ENCODE peak calls at places on chromosomes 11 and 22, in ten cellular contexts. J, A, O, U, D, H, V, C, I and W are unnamed samples.

GRCh38 chr11:57315491-57315890 is 9.3 kb downstream of the TNKS1BP1 start:
- DNase-seq in U (peak; percentile 65), C (peak; percentile 39), D (no peak), A (peak; percentile 7), I (no peak), O (no peak), H (no peak), V (no peak), J (no peak), W (peak; percentile 46)

GRCh38 chr11:34343153-34343552 is 14.7 kb downstream of the ABTB2 start:
- DNase-seq in V (no peak), D (no peak), C (peak; percentile 96), U (peak; percentile 72), J (no peak), O (no peak), H (peak; percentile 85), A (no peak), I (peak; percentile 45), W (no peak)

GRCh38 chr11:17767301-17767885 is 32.8 kb downstream of the KCNC1 start:
- DNase-seq in O (no peak), U (peak; percentile 26), D (no peak), H (no peak), C (peak; percentile 16), I (no peak), J (no peak), A (no peak), V (no peak), W (no peak)

GRCh38 chr11:79290766-79291165 is 150.1 kb downstream of the TENM4 start:
- DNase-seq in I (no peak), O (no peak), D (no peak), H (no peak), A (no peak), U (no peak), J (no peak), C (no peak), V (no peak), W (no peak)

GRCh38 chr11:1486054-1486825 is at the start of gene MOB2:
- DNase-seq in H (peak; percentile 10), A (peak; percentile 70), C (no peak), O (no peak), V (no peak), J (peak; percentile 79), U (no peak), D (peak; percentile 7), I (no peak), W (peak; percentile 86)

GRCh38 chr11:17778956-17779860 is 44.6 kb downstream of the KCNC1 start:
- DNase-seq in U (no peak), H (no peak), A (no peak), J (no peak), I (no peak), C (no peak), D (no peak), V (no peak), O (no peak), W (no peak)

GRCh38 chr11:75174781-75175370 is 24.0 kb downstream of the SLCO2B1 start:
- DNase-seq in H (peak; percentile 9), A (no peak), V (no peak), D (no peak), I (peak; percentile 7), O (no peak), U (peak; percentile 38), C (peak; percentile 43), J (peak; percentile 39), W (no peak)

GRCh38 chr11:36216061-36216615 is 73.1 kb downstream of the COMMD9 start:
- DNase-seq in V (no peak), D (no peak), H (no peak), U (no peak), J (no peak), C (no peak), A (no peak), O (no peak), I (no peak), W (no peak)

GRCh38 chr11:65315866-65316233 is 1.2 kb downstream of the CDC42EP2 start:
- DNase-seq in A (no peak), V (no peak), I (no peak), H (no peak), C (no peak), D (no peak), U (no peak), O (no peak), J (no peak), W (no peak)

GRCh38 chr11:65316979-65317786 is 2.5 kb downstream of the CDC42EP2 start:
- DNase-seq in I (no peak), O (peak; percentile 77), J (peak; percentile 89), V (peak; percentile 69), C (peak; percentile 94), H (peak; percentile 76), U (peak; percentile 84), D (no peak), A (peak; percentile 80), W (peak; percentile 86)

GRCh38 chr11:65315204-65315865 is 669 bp downstream of the CDC42EP2 start:
- DNase-seq in U (peak; percentile 68), I (no peak), A (peak; percentile 85), C (peak; percentile 75), J (peak; percentile 86), H (no peak), V (peak; percentile 95), D (peak; percentile 78), O (peak; percentile 68), W (peak; percentile 94)

GRCh38 chr11:65314501-65315203 is at the start of gene CDC42EP2:
- DNase-seq in C (peak; percentile 85), D (peak; percentile 71), J (peak; percentile 91), A (peak; percentile 92), U (peak; percentile 76), O (peak; percentile 74), V (peak; percentile 97), H (no peak), I (no peak), W (peak; percentile 91)

GRCh38 chr11:65316311-65316978 is 1.8 kb downstream of the CDC42EP2 start:
- DNase-seq in U (peak; percentile 99), H (no peak), O (no peak), A (peak; percentile 34), I (peak; percentile 86), J (no peak), D (no peak), V (peak; percentile 25), C (peak; percentile 100), W (peak; percentile 79)
- H3K4me3 ChIP-seq in U (peak overlapping the region; percentile 90), H (peak overlapping the region; percentile 74), O (peak overlapping the region; percentile 95), A (peak overlapping the region; percentile 67), I (peak overlapping the region; percentile 87), J (no peak overlapping the region), D (no peak overlapping the region), V (peak overlapping the region; percentile 24), C (peak overlapping the region; percentile 94), W (peak overlapping the region; percentile 84)

GRCh38 chr22:35586771-35587170 is 30.4 kb downstream of the MB start:
- DNase-seq in J (no peak), V (no peak), O (no peak), H (no peak), A (no peak), D (no peak), I (no peak), U (no peak), C (no peak), W (no peak)

GRCh38 chr22:35589736-35590079 is 27.4 kb downstream of the MB start:
- DNase-seq in U (no peak), C (no peak), A (no peak), V (no peak), J (no peak), I (no peak), H (no peak), O (no peak), D (no peak), W (no peak)

GRCh38 chr22:35587896-35588295 is 29.2 kb downstream of the MB start:
- DNase-seq in J (no peak), O (no peak), D (no peak), H (no peak), V (no peak), C (no peak), A (no peak), I (no peak), U (no peak), W (no peak)

GRCh38 chr22:35589071-35589735 is 27.9 kb downstream of the MB start:
- DNase-seq in O (no peak), U (peak; percentile 85), H (peak; percentile 86), I (peak; percentile 84), J (no peak), D (no peak), C (peak; percentile 91), A (peak; percentile 22), V (no peak), W (peak; percentile 57)

DNA sequence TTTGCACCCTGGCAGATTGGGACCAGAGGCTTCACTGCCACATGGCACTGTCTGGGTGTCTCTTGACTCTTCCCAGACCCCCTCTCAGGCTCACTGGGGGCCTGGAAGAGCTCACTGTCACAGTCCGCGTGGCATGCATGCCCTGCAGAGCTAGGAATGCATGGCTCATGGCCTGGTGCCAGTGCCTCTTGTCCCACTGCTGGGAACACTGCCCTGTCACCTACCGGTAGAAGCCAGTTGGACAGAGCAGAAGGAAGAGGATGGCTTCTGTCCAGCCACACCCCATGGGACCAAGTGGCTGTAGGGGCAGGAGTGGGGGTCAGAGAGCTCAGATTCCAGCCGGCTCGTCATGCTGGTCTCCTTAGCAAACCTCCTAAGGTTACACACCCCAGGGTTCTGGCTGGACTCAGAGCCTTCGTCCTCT is 29.7 kb downstream of the MB start:
- DNase-seq in D (no peak), J (no peak), H (no peak), C (no peak), O (no peak), U (no peak), I (no peak), A (peak; percentile 60), V (no peak), W (peak; percentile 94)
- H3K4me3 ChIP-seq in D (no peak overlapping the region), J (no peak overlapping the region), H (no peak overlapping the region), C (no peak overlapping the region), O (no peak overlapping the region), U (no peak overlapping the region), I (no peak overlapping the region), A (no peak overlapping the region), V (no peak overlapping the region), W (no peak overlapping the region)

GRCh38 chr22:19317865-19318264 is 26.3 kb upstream of the CLTCL1 start:
- DNase-seq in D (no peak), A (no peak), C (no peak), V (no peak), I (no peak), H (no peak), U (no peak), J (no peak), O (no peak), W (no peak)

GRCh38 chr22:19321757-19322156 is 30.2 kb upstream of the CLTCL1 start:
- DNase-seq in H (no peak), I (no peak), J (no peak), C (no peak), V (no peak), A (no peak), O (no peak), D (no peak), U (no peak), W (no peak)

DNA sequence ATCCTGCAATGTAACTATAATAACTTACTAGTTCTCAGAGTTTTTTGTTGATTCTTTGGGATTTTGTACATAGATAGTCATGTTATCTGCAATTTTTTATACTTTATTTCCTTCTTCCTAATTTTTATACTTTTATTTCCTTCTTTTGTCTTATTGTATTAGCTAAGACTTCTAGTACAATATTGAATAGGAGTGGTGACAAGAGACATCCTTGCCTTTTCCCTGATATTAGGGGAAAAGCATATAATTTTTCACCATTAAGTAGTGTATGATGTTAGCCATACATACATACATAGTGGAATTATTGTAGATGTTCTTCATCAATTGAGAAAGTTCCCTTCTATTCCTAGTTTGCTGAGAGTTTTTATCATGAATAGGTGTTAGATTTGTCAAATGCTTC is 27.8 kb upstream of the CLTCL1 start:
- DNase-seq in V (no peak), H (no peak), J (no peak), D (no peak), I (no peak), C (no peak), A (no peak), O (no peak), U (no peak), W (no peak)
- H3K4me3 ChIP-seq in V (no peak overlapping the region), H (no peak overlapping the region), J (no peak overlapping the region), D (no peak overlapping the region), I (no peak overlapping the region), C (no peak overlapping the region), A (no peak overlapping the region), O (no peak overlapping the region), U (no peak overlapping the region), W (no peak overlapping the region)

GRCh38 chr22:27918351-27919221 is 470 bp downstream of the PITPNB start:
- DNase-seq in O (peak; percentile 13), D (peak; percentile 50), U (peak; percentile 48), J (peak; percentile 68), I (no peak), V (peak; percentile 80), C (peak; percentile 39), A (peak; percentile 55), H (no peak), W (peak; percentile 84)

GRCh38 chr22:27925331-27925730 is 6.3 kb upstream of the PITPNB start:
- DNase-seq in O (no peak), H (no peak), U (no peak), I (no peak), J (no peak), C (no peak), D (no peak), V (no peak), A (no peak), W (no peak)

GRCh38 chr22:27919222-27919942 is at the start of gene PITPNB:
- DNase-seq in I (peak; percentile 79), H (peak; percentile 80), O (peak; percentile 93), U (peak; percentile 98), J (peak; percentile 99), C (peak; percentile 97), V (peak; percentile 100), A (peak; percentile 99), D (peak; percentile 99), W (peak; percentile 100)

GRCh38 chr22:27919943-27920755 is 1.1 kb upstream of the PITPNB start:
- DNase-seq in D (no peak), U (peak; percentile 86), A (no peak), I (peak; percentile 24), C (peak; percentile 77), H (no peak), O (peak; percentile 55), J (no peak), V (peak; percentile 84), W (no peak)
- H3K4me3 ChIP-seq in D (peak overlapping the region; percentile 86), U (peak overlapping the region; percentile 65), A (peak overlapping the region; percentile 80), I (peak overlapping the region; percentile 85), C (peak overlapping the region; percentile 85), H (peak overlapping the region; percentile 63), O (peak overlapping the region; percentile 90), J (peak overlapping the region; percentile 99), V (peak overlapping the region; percentile 81), W (peak overlapping the region; percentile 53)